ENCODE peak calls at places on chromosomes 2 and 18, in four cellular contexts. One of them, this sample, is unnamed. For H3K36me3 and H3K4me1, the result is how much of the 10 kb centered on the place peaks cover.

GRCh38 chr18:13137041-13137938 is 81.3 kb upstream of the LDLRAD4 start:
- DNase-seq in RWPE2: no peak
- DNase-seq in GM23248: peak
- DNase-seq in spleen: peak
- DNase-seq in this sample: no peak

GRCh38 chr2:234048049-234048448 is 2.5 kb upstream of the SPP2 start:
- DNase-seq in spleen: no peak
- DNase-seq in GM23248: no peak
- DNase-seq in RWPE2: no peak
- DNase-seq in this sample: no peak

GRCh38 chr2:1769703-1770422 is 25.5 kb upstream of the PXDN start:
- DNase-seq in GM23248: peak
- DNase-seq in RWPE2: no peak
- DNase-seq in spleen: no peak
- DNase-seq in this sample: no peak

GRCh38 chr2:20156826-20157605 is 67.9 kb downstream of the SDC1 start:
- DNase-seq in RWPE2: no peak
- DNase-seq in GM23248: no peak
- DNase-seq in spleen: no peak
- DNase-seq in this sample: no peak

GRCh38 chr2:239300871-239301742 is 99.7 kb downstream of the HDAC4 start:
- DNase-seq in GM23248: no peak
- DNase-seq in RWPE2: peak
- DNase-seq in spleen: peak
- DNase-seq in this sample: no peak

GRCh38 chr2:80269806-80270205 is 34.7 kb downstream of the LRRTM1 start:
- DNase-seq in RWPE2: no peak
- DNase-seq in spleen: no peak
- DNase-seq in GM23248: no peak
- DNase-seq in this sample: no peak

GRCh38 chr2:7031424-7032245 is 114.4 kb downstream of the RNF144A start:
- DNase-seq in spleen: peak
- DNase-seq in GM23248: no peak
- DNase-seq in RWPE2: peak
- DNase-seq in this sample: no peak

GRCh38 chr2:105834931-105835330 is 90.2 kb downstream of the NCK2 start:
- DNase-seq in spleen: no peak
- DNase-seq in RWPE2: no peak
- DNase-seq in GM23248: no peak
- DNase-seq in this sample: no peak

GRCh38 chr2:227826019-227826521 is 12.4 kb downstream of the CCL20 start:
- DNase-seq in RWPE2: no peak
- DNase-seq in spleen: no peak
- DNase-seq in GM23248: no peak
- DNase-seq in this sample: no peak

GRCh38 chr2:217902281-217903141 is 100.3 kb downstream of the TNS1 start:
- DNase-seq in spleen: peak
- DNase-seq in GM23248: peak
- DNase-seq in RWPE2: no peak
- DNase-seq in this sample: peak

GRCh38 chr2:33123216-33123615 is 176.5 kb downstream of the LTBP1 start:
- DNase-seq in GM23248: peak
- DNase-seq in spleen: no peak
- DNase-seq in RWPE2: no peak
- DNase-seq in this sample: no peak

GRCh38 chr2:27889774-27890145 is 427 bp downstream of the RBKS start:
- DNase-seq in spleen: no peak
- DNase-seq in RWPE2: no peak
- DNase-seq in GM23248: peak
- DNase-seq in this sample: no peak

GRCh38 chr18:48826271-48826670 is 124.5 kb downstream of the SMAD7 start:
- DNase-seq in GM23248: no peak
- DNase-seq in RWPE2: no peak
- DNase-seq in spleen: peak
- DNase-seq in this sample: no peak

GRCh38 chr2:160309585-160309984 is 109.5 kb upstream of the ITGB6 start:
- DNase-seq in RWPE2: no peak
- DNase-seq in spleen: no peak
- DNase-seq in GM23248: peak
- DNase-seq in this sample: no peak

GRCh38 chr2:239737144-239737463 is 288.0 kb downstream of the NDUFA10 start:
- DNase-seq in RWPE2: no peak
- DNase-seq in spleen: no peak
- DNase-seq in GM23248: no peak
- DNase-seq in this sample: no peak

GRCh38 chr2:45790157-45790723 is 138.8 kb downstream of the PRKCE start:
- DNase-seq in RWPE2: no peak
- DNase-seq in spleen: no peak
- DNase-seq in GM23248: no peak
- DNase-seq in this sample: no peak

GRCh38 chr2:218899147-218899546 is 18.5 kb downstream of the WNT10A start:
- DNase-seq in RWPE2: no peak
- DNase-seq in GM23248: no peak
- DNase-seq in spleen: no peak
- DNase-seq in this sample: no peak

GRCh38 chr18:13409997-13410396 is 191.4 kb downstream of the LDLRAD4 start:
- DNase-seq in GM23248: no peak
- DNase-seq in spleen: no peak
- DNase-seq in RWPE2: no peak
- DNase-seq in this sample: no peak

GRCh38 chr2:96148410-96149217 is 3.4 kb upstream of the DUSP2 start:
- DNase-seq in GM23248: peak
- DNase-seq in spleen: peak
- DNase-seq in RWPE2: peak
- DNase-seq in this sample: peak

GRCh38 chr2:109185801-109186570 is 57.0 kb downstream of the SH3RF3 start:
- DNase-seq in spleen: no peak
- DNase-seq in RWPE2: no peak
- DNase-seq in GM23248: peak
- DNase-seq in this sample: no peak

GRCh38 chr2:170310876-170311502 is 133.0 kb downstream of the MYO3B start:
- DNase-seq in GM23248: no peak
- DNase-seq in RWPE2: no peak
- DNase-seq in spleen: no peak
- DNase-seq in this sample: no peak

GRCh38 chr2:240149943-240150784 is 9.7 kb upstream of the OTOS start:
- DNase-seq in spleen: no peak
- DNase-seq in GM23248: peak
- DNase-seq in RWPE2: no peak
- DNase-seq in this sample: no peak

GRCh38 chr2:215080545-215080944 is 57.9 kb downstream of the ABCA12 start:
- DNase-seq in RWPE2: no peak
- DNase-seq in spleen: no peak
- DNase-seq in GM23248: no peak
- DNase-seq in this sample: no peak

GRCh38 chr2:165666605-165667004 is 127.4 kb downstream of the GALNT3 start:
- DNase-seq in RWPE2: no peak
- DNase-seq in GM23248: no peak
- DNase-seq in spleen: no peak
- DNase-seq in this sample: no peak

GRCh38 chr2:132999421-132999820 is 329.4 kb upstream of the LYPD1 start:
- DNase-seq in GM23248: no peak
- DNase-seq in RWPE2: no peak
- DNase-seq in spleen: no peak
- DNase-seq in this sample: no peak

GRCh38 chr2:204264068-204264693 is 281.1 kb upstream of the PARD3B start:
- DNase-seq in RWPE2: no peak
- DNase-seq in spleen: no peak
- DNase-seq in GM23248: no peak
- DNase-seq in this sample: no peak

GRCh38 chr2:69989017-69989416 is 27.6 kb upstream of the ASPRV1 start:
- DNase-seq in RWPE2: no peak
- DNase-seq in GM23248: no peak
- DNase-seq in spleen: peak
- DNase-seq in this sample: no peak

DNA sequence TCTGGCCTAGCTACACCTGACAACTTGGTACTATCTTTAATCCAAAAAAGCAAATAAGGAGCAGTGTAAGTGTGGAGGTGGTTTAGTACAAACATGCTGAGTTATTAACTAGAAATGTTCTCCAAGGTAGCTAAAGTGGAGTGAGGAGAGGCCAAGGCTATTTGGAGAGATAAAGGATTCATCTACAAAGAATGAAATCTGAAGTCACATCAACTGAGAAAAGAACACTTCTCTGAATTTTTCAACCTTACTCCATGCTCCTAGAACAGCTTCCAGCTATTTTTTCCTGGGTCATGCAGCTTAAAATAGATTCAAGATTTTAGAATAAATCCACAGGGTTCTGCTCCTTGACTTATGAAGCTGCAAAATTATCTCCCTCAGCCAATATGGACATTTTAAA is 18.7 kb downstream of the IMMT start:
- DNase-seq in GM23248: peak
- DNase-seq in RWPE2: no peak
- DNase-seq in spleen: no peak
- DNase-seq in this sample: no peak
- H3K36me3 ChIP-seq in GM23248: under half
- H3K36me3 ChIP-seq in RWPE2: half or more
- H3K36me3 ChIP-seq in spleen: under half
- H3K36me3 ChIP-seq in this sample: half or more

GRCh38 chr18:74281011-74281638 is 10.6 kb downstream of the CYB5A start:
- DNase-seq in RWPE2: no peak
- DNase-seq in GM23248: no peak
- DNase-seq in spleen: no peak
- DNase-seq in this sample: no peak
- H3K4me1 ChIP-seq in RWPE2: under half
- H3K4me1 ChIP-seq in GM23248: under half
- H3K4me1 ChIP-seq in spleen: half or more
- H3K4me1 ChIP-seq in this sample: under half

GRCh38 chr2:168978461-168978861 is 52.7 kb downstream of the ABCB11 start:
- DNase-seq in GM23248: no peak
- DNase-seq in RWPE2: no peak
- DNase-seq in spleen: no peak
- DNase-seq in this sample: no peak

GRCh38 chr2:168974370-168974769 is 56.8 kb downstream of the ABCB11 start:
- DNase-seq in RWPE2: no peak
- DNase-seq in GM23248: no peak
- DNase-seq in spleen: no peak
- DNase-seq in this sample: no peak

GRCh38 chr2:168977608-168978007 is 53.5 kb downstream of the ABCB11 start:
- DNase-seq in RWPE2: no peak
- DNase-seq in spleen: no peak
- DNase-seq in GM23248: no peak
- DNase-seq in this sample: no peak

GRCh38 chr2:168970860-168971650 is 60.1 kb downstream of the ABCB11 start:
- DNase-seq in GM23248: no peak
- DNase-seq in RWPE2: no peak
- DNase-seq in spleen: no peak
- DNase-seq in this sample: no peak

DNA sequence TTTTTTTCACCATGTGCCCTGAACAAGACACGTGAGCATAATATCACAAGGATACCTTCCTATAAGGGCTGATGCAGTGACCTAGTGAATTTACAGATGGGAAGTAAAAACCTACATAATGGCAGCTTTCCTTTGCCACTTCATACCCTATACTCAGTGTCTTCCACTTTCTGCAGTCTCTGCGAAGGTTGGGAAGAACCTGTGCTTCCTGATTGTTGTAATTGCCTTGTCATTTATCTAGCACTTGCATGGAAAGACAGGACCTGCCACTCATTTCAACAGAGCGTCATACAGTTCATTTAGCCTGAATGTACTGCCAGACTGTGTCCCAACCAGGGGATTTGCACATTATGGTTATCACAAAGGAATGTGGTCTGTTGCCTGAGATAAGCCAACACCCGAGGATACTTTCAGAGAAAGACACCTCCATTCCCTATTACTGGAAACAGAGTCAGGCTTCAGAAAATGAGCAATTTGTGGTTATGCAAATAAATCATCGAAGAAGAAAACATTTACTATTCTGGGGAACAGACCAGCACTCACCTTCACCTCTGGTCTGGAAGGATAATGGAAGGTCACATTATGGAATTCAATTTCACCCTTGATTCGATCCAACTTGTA is 55.0 kb downstream of the ABCB11 start:
- DNase-seq in RWPE2: no peak
- DNase-seq in spleen: no peak
- DNase-seq in GM23248: no peak
- DNase-seq in this sample: no peak
- H3K36me3 ChIP-seq in RWPE2: under half
- H3K36me3 ChIP-seq in spleen: under half
- H3K36me3 ChIP-seq in GM23248: under half
- H3K36me3 ChIP-seq in this sample: under half

GRCh38 chr2:8538531-8538930 is 143.3 kb upstream of the ID2 start:
- DNase-seq in spleen: peak
- DNase-seq in GM23248: no peak
- DNase-seq in RWPE2: peak
- DNase-seq in this sample: no peak
- H3K4me1 ChIP-seq in spleen: half or more
- H3K4me1 ChIP-seq in GM23248: under half
- H3K4me1 ChIP-seq in RWPE2: under half
- H3K4me1 ChIP-seq in this sample: half or more

GRCh38 chr2:102724016-102724490 is 37.8 kb upstream of the TMEM182 start:
- DNase-seq in spleen: no peak
- DNase-seq in RWPE2: no peak
- DNase-seq in GM23248: no peak
- DNase-seq in this sample: no peak
- H3K36me3 ChIP-seq in spleen: half or more
- H3K36me3 ChIP-seq in RWPE2: under half
- H3K36me3 ChIP-seq in GM23248: under half
- H3K36me3 ChIP-seq in this sample: under half

GRCh38 chr2:138501427-138502252 is at the start of gene SPOPL:
- DNase-seq in RWPE2: peak
- DNase-seq in spleen: peak
- DNase-seq in GM23248: peak
- DNase-seq in this sample: peak

GRCh38 chr2:138502253-138503086 is 900 bp downstream of the SPOPL start:
- DNase-seq in spleen: no peak
- DNase-seq in GM23248: peak
- DNase-seq in RWPE2: no peak
- DNase-seq in this sample: no peak

GRCh38 chr2:138497294-138497693 is 4.3 kb upstream of the SPOPL start:
- DNase-seq in spleen: no peak
- DNase-seq in RWPE2: no peak
- DNase-seq in GM23248: no peak
- DNase-seq in this sample: no peak

GRCh38 chr2:138500592-138501426 is 761 bp upstream of the SPOPL start:
- DNase-seq in RWPE2: no peak
- DNase-seq in GM23248: no peak
- DNase-seq in spleen: peak
- DNase-seq in this sample: no peak

DNA sequence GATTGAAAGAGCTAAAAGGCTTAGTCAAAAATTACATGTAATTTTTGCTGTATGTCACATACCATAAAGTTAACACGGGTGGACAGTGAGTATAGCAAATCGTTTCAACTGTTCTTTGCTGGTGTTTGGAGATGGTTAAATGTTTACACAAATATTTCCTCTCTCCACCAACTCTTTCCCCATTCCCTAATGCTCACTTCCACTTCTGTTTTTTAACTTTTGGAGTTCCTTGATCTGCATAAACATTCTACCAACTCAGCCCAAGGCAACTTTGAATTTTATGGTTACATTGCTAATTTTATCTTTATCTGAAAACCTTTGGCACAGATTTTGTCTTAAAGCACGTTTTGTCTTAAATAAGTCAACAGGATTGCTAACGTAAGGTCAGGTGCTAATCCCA is 1.9 kb upstream of the SPOPL start:
- DNase-seq in GM23248: no peak
- DNase-seq in spleen: no peak
- DNase-seq in RWPE2: no peak
- DNase-seq in this sample: no peak
- H3K4me1 ChIP-seq in GM23248: under half
- H3K4me1 ChIP-seq in spleen: under half
- H3K4me1 ChIP-seq in RWPE2: under half
- H3K4me1 ChIP-seq in this sample: under half

GRCh38 chr18:23541349-23542093 is 38.2 kb downstream of the RMC1 start:
- DNase-seq in GM23248: no peak
- DNase-seq in RWPE2: no peak
- DNase-seq in spleen: no peak
- DNase-seq in this sample: no peak
- H3K36me3 ChIP-seq in GM23248: half or more
- H3K36me3 ChIP-seq in RWPE2: half or more
- H3K36me3 ChIP-seq in spleen: half or more
- H3K36me3 ChIP-seq in this sample: half or more

This sample was measured in right atrium auricular region.